ENCODE peak calls at places on chromosomes 6 and 20, in seven cellular contexts. One of them, this sample, is unnamed.

GRCh38 chr6:8383584-8383983 is 51.8 kb downstream of the SLC35B3 start:
- DNase-seq in prostate gland: no peak
- DNase-seq in PC-9: no peak
- DNase-seq in lower lobe of right lung: no peak
- DNase-seq in A549: no peak
- DNase-seq in AG04450: no peak
- DNase-seq in heart left ventricle: no peak
- DNase-seq in this sample: no peak

GRCh38 chr6:1463275-1463674 is 73.9 kb downstream of the FOXF2 start:
- DNase-seq in prostate gland: no peak
- DNase-seq in PC-9: no peak
- DNase-seq in lower lobe of right lung: no peak
- DNase-seq in A549: no peak
- DNase-seq in AG04450: no peak
- DNase-seq in heart left ventricle: no peak
- DNase-seq in this sample: no peak

GRCh38 chr6:4935486-4935885 is 68.4 kb downstream of the RPP40 start:
- DNase-seq in prostate gland: no peak
- DNase-seq in PC-9: no peak
- DNase-seq in lower lobe of right lung: no peak
- DNase-seq in A549: no peak
- DNase-seq in AG04450: no peak
- DNase-seq in heart left ventricle: no peak
- DNase-seq in this sample: no peak

GRCh38 chr6:35139924-35140524 is 1.1 kb downstream of the TCP11 start:
- DNase-seq in prostate gland: peak; percentile 24
- DNase-seq in PC-9: peak; percentile 27
- DNase-seq in lower lobe of right lung: no peak
- DNase-seq in A549: peak; percentile 67
- DNase-seq in AG04450: peak; percentile 56
- DNase-seq in heart left ventricle: peak; percentile 58
- DNase-seq in this sample: peak; percentile 47

GRCh38 chr6:148448371-148449010 is 105.9 kb downstream of the SASH1 start:
- DNase-seq in prostate gland: no peak
- DNase-seq in PC-9: no peak
- DNase-seq in lower lobe of right lung: peak; percentile 59
- DNase-seq in A549: no peak
- DNase-seq in AG04450: no peak
- DNase-seq in heart left ventricle: no peak
- DNase-seq in this sample: no peak

GRCh38 chr6:162538643-162539064 is 188.9 kb downstream of the PRKN start:
- DNase-seq in prostate gland: no peak
- DNase-seq in PC-9: no peak
- DNase-seq in lower lobe of right lung: no peak
- DNase-seq in A549: no peak
- DNase-seq in AG04450: no peak
- DNase-seq in heart left ventricle: peak; percentile 74
- DNase-seq in this sample: no peak

GRCh38 chr20:34062651-34063482 is 49.2 kb downstream of the EIF2S2 start:
- DNase-seq in prostate gland: no peak
- DNase-seq in PC-9: no peak
- DNase-seq in lower lobe of right lung: no peak
- DNase-seq in A549: no peak
- DNase-seq in AG04450: no peak
- DNase-seq in heart left ventricle: no peak
- DNase-seq in this sample: no peak

GRCh38 chr6:163580311-163581030 is 166.0 kb downstream of the QKI start:
- DNase-seq in prostate gland: no peak
- DNase-seq in PC-9: no peak
- DNase-seq in lower lobe of right lung: no peak
- DNase-seq in A549: no peak
- DNase-seq in AG04450: no peak
- DNase-seq in heart left ventricle: no peak
- DNase-seq in this sample: no peak

GRCh38 chr6:54267798-54268197 is 40.4 kb upstream of the TINAG start:
- DNase-seq in prostate gland: peak; percentile 32
- DNase-seq in PC-9: peak; percentile 2
- DNase-seq in lower lobe of right lung: no peak
- DNase-seq in A549: peak; percentile 61
- DNase-seq in AG04450: no peak
- DNase-seq in heart left ventricle: no peak
- DNase-seq in this sample: peak; percentile 31

GRCh38 chr6:48957781-48958180 is 505.3 kb downstream of the MMUT start:
- DNase-seq in prostate gland: no peak
- DNase-seq in PC-9: no peak
- DNase-seq in lower lobe of right lung: no peak
- DNase-seq in A549: no peak
- DNase-seq in AG04450: no peak
- DNase-seq in heart left ventricle: no peak
- DNase-seq in this sample: no peak

GRCh38 chr20:53800883-53801604 is 207.4 kb upstream of the ZNF217 start:
- DNase-seq in prostate gland: no peak
- DNase-seq in PC-9: no peak
- DNase-seq in lower lobe of right lung: no peak
- DNase-seq in A549: peak; percentile 60
- DNase-seq in AG04450: no peak
- DNase-seq in heart left ventricle: no peak
- DNase-seq in this sample: no peak

GRCh38 chr6:63571883-63572732 is at the start of the genes LOC128125822 and PTP4A1:
- DNase-seq in prostate gland: peak; percentile 98
- DNase-seq in PC-9: peak; percentile 98
- DNase-seq in lower lobe of right lung: peak; percentile 99
- DNase-seq in A549: peak; percentile 98
- DNase-seq in AG04450: peak; percentile 96
- DNase-seq in heart left ventricle: peak; percentile 98
- DNase-seq in this sample: peak; percentile 92

GRCh38 chr6:36028088-36028886 is 679 bp downstream of the MAPK14 start:
- DNase-seq in prostate gland: peak; percentile 17
- DNase-seq in PC-9: peak; percentile 32
- DNase-seq in lower lobe of right lung: peak; percentile 69
- DNase-seq in A549: peak; percentile 20
- DNase-seq in AG04450: no peak
- DNase-seq in heart left ventricle: peak; percentile 31
- DNase-seq in this sample: peak; percentile 23

DNA sequence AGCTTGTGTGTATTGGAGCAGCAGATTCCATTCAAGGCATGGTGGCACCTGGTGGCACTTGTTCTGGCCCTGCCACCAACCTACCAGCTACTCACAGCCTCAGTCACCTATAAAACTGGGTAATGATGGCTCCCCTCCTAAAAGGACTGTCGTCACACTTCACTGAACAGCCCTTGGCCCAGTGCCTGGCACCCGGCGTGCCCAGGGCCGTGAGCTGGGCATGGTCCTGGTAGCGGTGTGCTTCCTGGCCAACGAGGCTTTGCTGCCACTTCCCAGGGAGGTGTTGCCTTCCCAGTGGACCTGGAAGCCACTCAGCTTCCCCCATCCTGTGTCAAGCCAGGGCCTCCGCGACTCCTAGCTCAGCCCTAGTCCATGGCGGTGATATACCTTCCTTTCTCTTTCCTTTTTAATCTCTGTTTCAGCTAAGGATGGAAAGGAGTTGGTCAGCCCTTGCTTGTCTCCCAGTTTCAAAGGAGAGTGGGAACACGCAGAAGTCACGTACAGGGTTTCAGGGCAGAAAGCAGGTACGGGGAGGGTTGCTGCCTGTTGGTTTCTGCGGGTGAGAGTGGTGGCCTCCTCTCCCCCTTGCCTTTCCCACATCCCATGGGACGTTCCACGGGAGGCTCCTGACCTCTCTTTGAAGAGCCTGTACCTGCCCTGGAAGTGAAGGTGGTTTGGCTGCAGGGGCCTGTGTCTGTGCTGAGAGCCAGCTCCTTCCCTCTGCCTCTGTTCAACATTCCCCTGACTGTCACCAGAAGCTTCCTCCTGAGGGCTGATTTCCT is 25.5 kb downstream of the ENTPD6 start:
- DNase-seq in prostate gland: peak; percentile 83
- DNase-seq in PC-9: no peak
- DNase-seq in lower lobe of right lung: no peak
- DNase-seq in A549: no peak
- DNase-seq in AG04450: no peak
- DNase-seq in heart left ventricle: peak; percentile 77
- DNase-seq in this sample: no peak
- H3K27ac ChIP-seq in prostate gland: peak overlapping the region; percentile 68
- H3K27ac ChIP-seq in PC-9: peak overlapping the region; percentile 97
- H3K27ac ChIP-seq in lower lobe of right lung: no peak overlapping the region
- H3K27ac ChIP-seq in A549: peak overlapping the region; percentile 88
- H3K27ac ChIP-seq in AG04450: no peak overlapping the region
- H3K27ac ChIP-seq in heart left ventricle: peak overlapping the region; percentile 86
- H3K27ac ChIP-seq in this sample: peak overlapping the region; percentile 94

GRCh38 chr6:168817558-168818159 is 376.7 kb downstream of the SMOC2 start:
- DNase-seq in prostate gland: no peak
- DNase-seq in PC-9: no peak
- DNase-seq in lower lobe of right lung: no peak
- DNase-seq in A549: no peak
- DNase-seq in AG04450: no peak
- DNase-seq in heart left ventricle: no peak
- DNase-seq in this sample: no peak

GRCh38 chr6:168819546-168819945 is 378.6 kb downstream of the SMOC2 start:
- DNase-seq in prostate gland: no peak
- DNase-seq in PC-9: no peak
- DNase-seq in lower lobe of right lung: no peak
- DNase-seq in A549: no peak
- DNase-seq in AG04450: no peak
- DNase-seq in heart left ventricle: no peak
- DNase-seq in this sample: no peak

DNA sequence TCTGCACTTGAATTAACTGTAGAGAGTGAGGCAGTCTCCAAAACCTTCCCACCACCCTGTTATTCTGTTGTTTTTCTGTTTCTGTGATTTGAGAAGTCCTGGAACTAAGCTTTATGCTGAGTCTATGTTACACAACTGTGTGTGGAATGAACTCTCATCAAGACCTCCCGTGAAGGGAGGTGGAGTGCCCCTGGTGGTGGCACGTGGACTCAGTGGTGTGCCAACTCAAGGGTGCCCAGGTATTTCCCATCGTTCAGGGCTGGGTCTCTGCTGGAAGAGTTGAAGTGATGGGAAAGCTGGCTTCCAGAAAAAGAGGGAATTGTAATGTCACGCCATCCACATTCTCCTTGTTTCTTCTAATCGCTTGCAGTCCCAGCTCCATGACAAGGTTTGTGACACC is 374.2 kb downstream of the SMOC2 start:
- DNase-seq in prostate gland: no peak
- DNase-seq in PC-9: no peak
- DNase-seq in lower lobe of right lung: no peak
- DNase-seq in A549: no peak
- DNase-seq in AG04450: no peak
- DNase-seq in heart left ventricle: no peak
- DNase-seq in this sample: no peak
- TF ChIP-seq CTCF in prostate gland: no peak
- TF ChIP-seq CTCF in PC-9: peak; percentile 48
- TF ChIP-seq CTCF in lower lobe of right lung: peak; percentile 12
- TF ChIP-seq CTCF in A549: no peak
- TF ChIP-seq CTCF in AG04450: no peak
- TF ChIP-seq CTCF in heart left ventricle: no peak
- TF ChIP-seq CTCF in this sample: no peak

DNA sequence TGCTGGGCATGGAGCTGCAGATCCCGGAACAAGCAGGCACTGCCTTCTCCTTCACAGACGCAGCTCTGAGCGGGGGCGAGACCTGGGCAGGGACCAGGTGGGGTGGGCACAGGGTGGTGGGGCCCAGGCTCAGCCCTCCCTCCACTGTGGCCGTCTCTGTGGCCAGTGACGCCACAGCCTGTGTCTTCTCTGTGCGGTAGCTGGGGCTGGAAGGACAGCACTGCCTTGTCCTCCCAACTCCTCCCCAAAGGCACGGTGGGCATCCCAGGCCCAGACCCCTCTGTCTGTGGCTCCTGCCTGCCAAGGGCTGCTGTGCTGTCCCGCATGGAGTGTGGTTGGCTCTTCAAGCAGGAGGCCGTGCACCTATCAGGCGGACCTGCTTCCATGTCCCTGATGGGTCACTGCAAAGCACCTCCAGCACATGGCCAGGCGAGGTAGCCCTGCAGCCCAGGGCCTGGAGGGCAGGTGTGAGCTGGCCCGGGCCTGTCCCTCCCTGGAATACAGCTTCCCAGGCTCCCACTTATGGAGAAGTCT is 14.8 kb upstream of the TNFRSF6B start:
- DNase-seq in prostate gland: no peak
- DNase-seq in PC-9: no peak
- DNase-seq in lower lobe of right lung: no peak
- DNase-seq in A549: no peak
- DNase-seq in AG04450: no peak
- DNase-seq in heart left ventricle: no peak
- DNase-seq in this sample: no peak
- H3K27ac ChIP-seq in prostate gland: peak overlapping the region; percentile 28
- H3K27ac ChIP-seq in PC-9: peak overlapping the region; percentile 82
- H3K27ac ChIP-seq in lower lobe of right lung: peak overlapping the region; percentile 72
- H3K27ac ChIP-seq in A549: peak overlapping the region; percentile 93
- H3K27ac ChIP-seq in AG04450: peak overlapping the region; percentile 97
- H3K27ac ChIP-seq in heart left ventricle: peak overlapping the region; percentile 83
- H3K27ac ChIP-seq in this sample: peak overlapping the region; percentile 89

GRCh38 chr6:65776332-65776731 is 69.3 kb upstream of the EYS start:
- DNase-seq in prostate gland: no peak
- DNase-seq in PC-9: no peak
- DNase-seq in lower lobe of right lung: no peak
- DNase-seq in A549: peak; percentile 7
- DNase-seq in AG04450: no peak
- DNase-seq in heart left ventricle: no peak
- DNase-seq in this sample: peak; percentile 5
- TF ChIP-seq CTCF in prostate gland: no peak
- TF ChIP-seq CTCF in PC-9: peak; percentile 25
- TF ChIP-seq CTCF in lower lobe of right lung: no peak
- TF ChIP-seq CTCF in A549: no peak
- TF ChIP-seq CTCF in AG04450: no peak
- TF ChIP-seq CTCF in heart left ventricle: no peak
- TF ChIP-seq CTCF in this sample: no peak

DNA sequence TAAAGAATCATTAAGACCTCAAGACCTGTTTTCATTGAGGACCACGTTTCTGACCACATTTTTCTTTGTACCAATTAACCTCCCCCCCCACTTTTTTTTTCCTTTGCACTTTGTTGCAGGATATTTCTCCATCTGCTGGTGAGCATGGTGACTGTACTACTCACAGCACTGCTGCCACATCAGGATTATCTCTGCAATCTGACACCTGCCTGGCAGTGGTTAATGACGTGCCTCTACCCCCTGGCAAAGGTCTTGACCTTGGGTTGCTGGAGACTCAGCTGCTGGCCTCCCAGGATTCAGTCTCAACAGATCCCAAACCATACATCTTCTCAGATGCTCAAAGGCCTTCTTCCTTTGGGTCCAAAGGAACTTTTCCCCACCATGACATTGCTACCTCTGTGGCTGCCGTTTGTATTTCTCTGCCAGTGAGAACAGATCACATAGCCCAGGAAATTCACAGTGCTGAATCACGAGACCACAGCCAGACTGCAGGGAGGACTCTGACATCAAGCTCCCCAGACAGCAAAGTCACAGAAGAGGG is 46.6 kb upstream of the EDN3 start:
- DNase-seq in prostate gland: no peak
- DNase-seq in PC-9: no peak
- DNase-seq in lower lobe of right lung: no peak
- DNase-seq in A549: no peak
- DNase-seq in AG04450: no peak
- DNase-seq in heart left ventricle: no peak
- DNase-seq in this sample: peak; percentile 36
- H3K27ac ChIP-seq in prostate gland: no peak overlapping the region
- H3K27ac ChIP-seq in PC-9: no peak overlapping the region
- H3K27ac ChIP-seq in lower lobe of right lung: no peak overlapping the region
- H3K27ac ChIP-seq in A549: no peak overlapping the region
- H3K27ac ChIP-seq in AG04450: no peak overlapping the region
- H3K27ac ChIP-seq in heart left ventricle: no peak overlapping the region
- H3K27ac ChIP-seq in this sample: no peak overlapping the region

This sample was measured in RWPE1.